ENCODE peak calls at places on chromosomes 13 and 19, in four cellular contexts. One of them, this sample, is unnamed.

GRCh38 chr13:48504606-48505369 is 28.1 kb downstream of the RCBTB2 start:
- DNase-seq in hepatic stellate cell: no peak
- DNase-seq in NCI-H146: no peak
- DNase-seq in ELF-1: peak
- DNase-seq in this sample: peak

GRCh38 chr19:58317481-58318072 is 9.2 kb upstream of the ZSCAN22 start:
- DNase-seq in hepatic stellate cell: peak
- DNase-seq in NCI-H146: no peak
- DNase-seq in ELF-1: no peak
- DNase-seq in this sample: no peak

GRCh38 chr13:30493670-30494381 is 28.1 kb upstream of the HMGB1 start:
- DNase-seq in hepatic stellate cell: no peak
- DNase-seq in NCI-H146: no peak
- DNase-seq in ELF-1: no peak
- DNase-seq in this sample: no peak

GRCh38 chr19:37342753-37343152 is 28.1 kb upstream of the ZNF527 start:
- DNase-seq in hepatic stellate cell: no peak
- DNase-seq in NCI-H146: no peak
- DNase-seq in ELF-1: no peak
- DNase-seq in this sample: no peak

GRCh38 chr19:29217591-29217990 is 4.6 kb upstream of the UQCRFS1 start:
- DNase-seq in hepatic stellate cell: no peak
- DNase-seq in NCI-H146: no peak
- DNase-seq in ELF-1: no peak
- DNase-seq in this sample: no peak

GRCh38 chr19:53868091-53868891 is 608 bp downstream of the MYADM start:
- DNase-seq in hepatic stellate cell: peak
- DNase-seq in NCI-H146: no peak
- DNase-seq in ELF-1: peak
- DNase-seq in this sample: peak

GRCh38 chr13:23883255-23883654 is 5.9 kb downstream of the MIPEP start:
- DNase-seq in hepatic stellate cell: no peak
- DNase-seq in NCI-H146: no peak
- DNase-seq in ELF-1: no peak
- DNase-seq in this sample: no peak

GRCh38 chr13:30109471-30110135 is 197.7 kb downstream of the KATNAL1 start:
- DNase-seq in hepatic stellate cell: no peak
- DNase-seq in NCI-H146: no peak
- DNase-seq in ELF-1: no peak
- DNase-seq in this sample: no peak

GRCh38 chr19:48421548-48421947 is 24.2 kb upstream of the GRWD1 start:
- DNase-seq in hepatic stellate cell: no peak
- DNase-seq in NCI-H146: no peak
- DNase-seq in ELF-1: no peak
- DNase-seq in this sample: no peak

GRCh38 chr19:13899912-13900584 is 5.9 kb downstream of the BRME1 start:
- DNase-seq in hepatic stellate cell: no peak
- DNase-seq in NCI-H146: no peak
- DNase-seq in ELF-1: no peak
- DNase-seq in this sample: no peak

GRCh38 chr19:33177417-33177976 is 16.6 kb upstream of the LRP3 start:
- DNase-seq in hepatic stellate cell: peak
- DNase-seq in NCI-H146: peak
- DNase-seq in ELF-1: no peak
- DNase-seq in this sample: no peak

GRCh38 chr19:16325161-16325527 is 518 bp downstream of the KLF2 start:
- DNase-seq in hepatic stellate cell: no peak
- DNase-seq in NCI-H146: peak
- DNase-seq in ELF-1: peak
- DNase-seq in this sample: peak

GRCh38 chr13:113759525-113760137 is 605 bp downstream of the TMEM255B start:
- DNase-seq in hepatic stellate cell: peak
- DNase-seq in NCI-H146: peak
- DNase-seq in ELF-1: peak
- DNase-seq in this sample: no peak

GRCh38 chr19:12723383-12723642 is 419 bp downstream of the TNPO2 start:
- DNase-seq in hepatic stellate cell: no peak
- DNase-seq in NCI-H146: no peak
- DNase-seq in ELF-1: no peak
- DNase-seq in this sample: no peak

GRCh38 chr19:12052057-12052570 is 647 bp downstream of the ZNF878 start:
- DNase-seq in hepatic stellate cell: no peak
- DNase-seq in NCI-H146: peak
- DNase-seq in ELF-1: peak
- DNase-seq in this sample: no peak

GRCh38 chr13:98479496-98480003 is 97.4 kb downstream of the STK24 start:
- DNase-seq in hepatic stellate cell: no peak
- DNase-seq in NCI-H146: no peak
- DNase-seq in ELF-1: no peak
- DNase-seq in this sample: no peak

GRCh38 chr19:13153627-13154240 is 3.5 kb downstream of the IER2 start:
- DNase-seq in hepatic stellate cell: peak
- DNase-seq in NCI-H146: peak
- DNase-seq in ELF-1: peak
- DNase-seq in this sample: no peak

GRCh38 chr13:106534844-106535551 is 464 bp downstream of the EFNB2 start:
- DNase-seq in hepatic stellate cell: peak
- DNase-seq in NCI-H146: peak
- DNase-seq in ELF-1: peak
- DNase-seq in this sample: no peak

GRCh38 chr13:94617389-94618000 is 15.8 kb downstream of the GPR180 start:
- DNase-seq in hepatic stellate cell: no peak
- DNase-seq in NCI-H146: peak
- DNase-seq in ELF-1: no peak
- DNase-seq in this sample: no peak

GRCh38 chr19:30367421-30367820 is 4.8 kb upstream of the ZNF536 start:
- DNase-seq in hepatic stellate cell: no peak
- DNase-seq in NCI-H146: no peak
- DNase-seq in ELF-1: no peak
- DNase-seq in this sample: no peak

GRCh38 chr13:29847501-29847983 is 2.9 kb downstream of the UBL3 start:
- DNase-seq in hepatic stellate cell: no peak
- DNase-seq in NCI-H146: no peak
- DNase-seq in ELF-1: peak
- DNase-seq in this sample: no peak